ENCODE peak calls at places on chromosomes 13 and 19, in six cellular contexts. N is CD8-positive, alpha-beta T cell; W is cardiac muscle cell; G is aorta; C is transverse colon; L is effector memory CD4-positive, alpha-beta T cell. R is an unnamed sample. For H3K36me3 and H3K4me1, the result is how much of the 10 kb centered on the place peaks cover.

GRCh38 chr13:24557121-24557520 is 44.5 kb upstream of the PARP4 start:
- DNase-seq in G (no peak), W (peak), N (no peak), L (no peak), C (no peak), R (no peak)

GRCh38 chr13:46948338-46948737 is 51.5 kb upstream of the HTR2A start:
- DNase-seq in N (no peak), L (no peak), C (no peak), W (no peak), G (no peak), R (no peak)

GRCh38 chr19:55540619-55541018 is 3.7 kb upstream of the SBK2 start:
- DNase-seq in L (no peak), G (no peak), C (no peak), N (no peak), W (no peak), R (no peak)

GRCh38 chr13:25347156-25347555 is 24.6 kb upstream of the ATP8A2 start:
- DNase-seq in W (no peak), N (no peak), G (no peak), L (no peak), C (no peak), R (no peak)

GRCh38 chr19:50036905-50037304 is 11.1 kb downstream of the ZNF473 start:
- DNase-seq in C (no peak), N (no peak), G (no peak), L (no peak), W (no peak), R (no peak)

GRCh38 chr13:108155185-108156106 is 59.9 kb downstream of the LIG4 start:
- DNase-seq in G (peak), C (peak), N (peak), W (peak), L (no peak), R (peak)

GRCh38 chr13:45082964-45083363 is 37.3 kb upstream of the GTF2F2 start:
- DNase-seq in W (peak), N (no peak), L (no peak), G (no peak), C (no peak), R (no peak)

GRCh38 chr13:81927347-81927746 is 1586.4 kb upstream of the SPRY2 start:
- DNase-seq in L (no peak), G (no peak), C (no peak), W (no peak), N (no peak), R (no peak)

GRCh38 chr13:37479901-37480300 is 118.7 kb downstream of the POSTN start:
- DNase-seq in C (no peak), G (no peak), N (no peak), L (no peak), W (peak), R (no peak)

GRCh38 chr13:44816701-44817684 is 172.3 kb downstream of the NUFIP1 start:
- DNase-seq in L (no peak), C (no peak), G (no peak), W (peak), N (no peak), R (no peak)

GRCh38 chr19:40313229-40313983 is 28.3 kb upstream of the AKT2 start:
- DNase-seq in L (no peak), N (no peak), G (no peak), W (no peak), C (no peak), R (no peak)

DNA sequence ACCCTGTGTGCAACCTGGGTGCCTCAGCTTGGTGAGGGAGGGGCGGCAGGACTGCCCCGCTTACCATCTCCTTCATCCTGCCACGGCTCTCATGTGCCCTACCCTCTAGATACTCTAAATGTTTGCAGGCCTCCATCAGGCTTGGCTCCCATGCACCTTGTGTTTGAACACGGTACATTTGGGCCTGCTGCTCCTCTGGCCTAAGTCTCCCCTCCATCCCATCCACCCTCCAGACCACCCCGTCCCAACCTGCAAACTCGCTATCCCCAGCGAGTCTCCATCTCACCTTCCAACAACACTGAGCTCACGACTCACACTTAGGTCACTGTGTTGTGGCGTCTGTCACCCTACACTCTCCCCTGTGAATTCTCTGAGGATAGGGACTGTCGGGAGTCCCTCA is 274.2 kb downstream of the TEX29 start:
- DNase-seq in C (no peak), W (no peak), N (no peak), L (no peak), G (no peak), R (no peak)
- H3K36me3 ChIP-seq in C (under half), W (under half), N (under half), L (under half), G (under half), R (under half)

GRCh38 chr13:48858122-48858521 is 117.6 kb upstream of the FNDC3A start:
- DNase-seq in C (no peak), L (no peak), N (no peak), G (no peak), W (peak), R (no peak)
- H3K4me1 ChIP-seq in C (under half), L (under half), N (under half), G (under half), W (under half), R (under half)

GRCh38 chr19:4707322-4707721 is 16.3 kb downstream of the DPP9 start:
- DNase-seq in L (no peak), N (no peak), C (no peak), W (no peak), G (no peak), R (no peak)
- H3K36me3 ChIP-seq in L (half or more), N (under half), C (under half), W (under half), G (under half), R (under half)

DNA sequence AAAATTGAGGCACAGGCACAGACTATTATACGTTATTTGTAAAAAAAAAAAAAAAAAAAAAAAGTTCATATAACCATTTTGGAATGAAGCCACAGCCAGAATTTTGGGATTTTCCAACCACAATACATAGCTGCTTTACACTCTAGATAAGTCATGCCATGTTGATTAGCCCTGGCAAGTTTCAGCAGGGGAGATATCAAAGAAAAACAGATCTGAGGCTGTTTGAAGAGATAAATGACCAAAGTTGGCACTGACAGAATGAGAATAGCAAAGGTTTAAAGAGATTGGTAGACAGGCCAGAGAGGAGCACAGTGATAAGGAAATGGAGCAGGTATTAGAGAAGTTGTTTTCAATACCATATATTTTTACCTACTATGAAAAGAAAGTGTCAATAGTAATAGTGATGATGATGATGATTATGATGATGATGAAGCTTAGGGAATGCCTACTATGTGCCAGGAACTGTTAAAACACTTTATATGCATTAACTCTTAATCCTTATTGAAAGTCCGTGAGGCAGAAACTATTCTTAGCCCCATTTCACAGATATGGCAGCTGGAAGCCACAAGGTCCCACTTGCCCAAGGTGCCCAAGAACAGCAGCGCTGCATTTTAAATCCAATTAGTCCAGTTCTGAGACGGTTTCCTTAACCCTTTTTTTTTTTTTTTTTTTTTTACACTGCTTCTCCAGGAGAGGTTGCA is 105.5 kb downstream of the MBNL2 start:
- DNase-seq in G (no peak), W (peak), N (no peak), C (no peak), L (no peak), R (no peak)
- H3K4me1 ChIP-seq in G (under half), W (under half), N (under half), C (under half), L (under half), R (under half)

GRCh38 chr19:32458500-32459123 is 53.0 kb downstream of the DPY19L3 start:
- DNase-seq in C (no peak), L (no peak), W (peak), N (no peak), G (no peak), R (no peak)
- H3K36me3 ChIP-seq in C (under half), L (under half), W (under half), N (under half), G (under half), R (under half)

DNA sequence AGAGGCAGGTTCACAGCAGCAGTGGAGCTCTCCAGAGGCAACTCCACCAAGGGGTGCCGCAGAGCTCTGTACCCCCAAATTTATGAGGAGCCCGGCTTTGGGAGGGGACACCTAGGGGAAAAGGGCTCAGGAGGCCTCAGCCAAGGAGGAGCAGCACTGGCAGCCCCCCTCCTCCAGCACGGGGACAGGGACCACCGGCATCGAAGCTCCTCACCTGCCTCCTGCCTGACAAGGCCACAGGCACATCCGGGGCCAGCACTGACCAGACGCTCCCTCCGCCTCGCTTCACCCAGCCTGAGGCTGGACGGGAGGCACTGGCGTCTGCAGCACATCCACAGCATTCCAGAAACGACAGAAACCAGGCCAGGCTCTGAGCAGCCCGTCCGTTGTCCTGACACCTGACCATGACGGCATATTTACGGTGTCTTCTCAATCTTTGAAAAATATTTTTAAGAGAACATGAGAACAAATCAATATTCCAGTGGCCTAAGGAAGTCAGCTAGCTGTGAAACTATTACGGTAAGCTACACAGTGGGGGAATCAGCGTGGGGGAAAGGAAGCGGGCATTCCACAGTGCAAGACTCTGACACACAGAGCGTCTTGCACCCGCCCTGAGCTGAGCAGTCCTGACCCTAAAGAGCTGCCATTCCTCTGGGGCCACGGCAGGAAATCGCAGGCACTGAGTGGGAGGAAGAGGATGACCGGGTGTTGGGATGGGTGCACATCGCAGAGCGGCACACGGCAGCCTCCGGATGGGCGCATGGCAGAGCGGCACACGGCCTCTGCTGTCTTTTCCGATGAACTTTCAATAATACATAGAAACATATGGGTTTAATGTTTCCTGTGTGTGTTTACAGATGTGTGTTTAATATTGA is 26.8 kb downstream of the RASA3 start:
- DNase-seq in G (peak), L (no peak), W (no peak), N (no peak), C (peak), R (no peak)
- H3K4me1 ChIP-seq in G (under half), L (half or more), W (under half), N (half or more), C (under half), R (half or more)

DNA sequence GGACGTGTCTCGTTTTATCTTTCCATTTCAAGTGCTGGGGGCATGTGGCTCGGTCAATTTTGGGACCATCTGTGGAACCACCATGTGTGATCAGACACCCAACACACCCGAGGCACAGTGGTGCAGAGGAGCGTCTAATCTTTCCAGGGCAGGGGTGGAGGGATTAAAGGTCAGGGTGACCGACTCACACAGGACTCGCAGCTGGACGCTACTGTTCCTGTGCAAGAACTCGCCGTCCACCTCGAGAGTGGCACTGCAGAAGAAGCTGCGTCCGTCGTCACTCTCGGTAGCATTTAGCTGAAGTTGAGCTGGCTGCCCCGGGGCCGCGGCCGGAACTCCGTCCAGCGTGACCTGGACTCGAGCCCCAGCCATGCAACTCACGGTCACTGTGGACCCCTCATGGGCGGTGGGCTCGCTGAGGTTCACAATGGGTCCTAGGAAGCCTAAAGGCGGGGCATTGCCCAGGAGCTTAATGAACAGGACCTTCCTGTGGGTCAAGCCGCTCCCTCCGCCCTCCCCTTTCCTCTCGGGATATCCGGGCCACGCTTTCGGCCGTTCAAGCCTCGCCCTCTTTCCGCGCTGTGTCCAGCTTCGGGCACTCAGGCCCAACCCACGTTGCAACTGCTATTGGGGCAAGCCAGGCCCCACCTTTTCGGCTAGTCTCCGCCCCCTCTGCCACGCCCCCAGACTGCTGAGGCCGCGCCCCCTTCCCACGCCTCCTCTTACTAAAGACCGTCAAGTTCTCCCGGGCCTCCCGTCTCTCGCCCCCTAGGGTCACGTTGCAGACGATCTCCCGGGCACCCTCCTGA is 1.2 kb upstream of the RAVER1 start:
- DNase-seq in L (no peak), W (peak), G (peak), N (no peak), C (peak), R (peak)
- H3K36me3 ChIP-seq in L (under half), W (under half), G (under half), N (under half), C (under half), R (under half)

DNA sequence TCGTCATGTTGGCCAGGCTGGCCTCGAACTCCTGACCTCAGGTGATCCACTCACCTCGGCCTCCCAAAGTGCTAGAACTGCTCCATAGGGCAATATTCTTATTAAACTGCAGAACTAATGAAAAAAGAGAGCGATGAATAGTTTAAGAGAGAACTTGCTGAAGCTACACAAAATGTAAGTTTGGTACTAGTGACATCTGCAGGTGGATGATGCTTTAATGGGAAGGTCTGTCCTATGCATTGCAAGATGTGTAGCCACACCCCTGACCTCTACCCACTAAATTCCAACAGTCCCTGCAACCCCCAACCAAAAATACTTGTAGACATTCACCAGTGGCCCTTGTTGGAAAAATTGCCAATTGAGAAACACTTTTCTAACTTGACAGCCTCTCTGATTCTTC is 117.8 kb downstream of the NALCN start:
- DNase-seq in G (no peak), W (no peak), L (no peak), C (no peak), N (no peak), R (no peak)
- H3K4me1 ChIP-seq in G (under half), W (under half), L (under half), C (under half), N (under half), R (under half)

GRCh38 chr19:48470281-48470680 is 1.1 kb downstream of the CYTH2 start:
- DNase-seq in N (no peak), L (no peak), C (no peak), G (no peak), W (no peak), R (no peak)
- H3K36me3 ChIP-seq in N (under half), L (under half), C (under half), G (under half), W (under half), R (under half)

GRCh38 chr13:75660694-75661093 is 24.6 kb downstream of the LMO7 start:
- DNase-seq in C (no peak), W (no peak), L (no peak), G (no peak), N (no peak), R (no peak)

GRCh38 chr13:75661443-75661842 is 25.3 kb downstream of the LMO7 start:
- DNase-seq in L (no peak), N (no peak), G (no peak), C (no peak), W (no peak), R (no peak)

GRCh38 chr13:75650991-75651390 is 14.9 kb downstream of the LMO7 start:
- DNase-seq in L (no peak), G (no peak), N (no peak), C (no peak), W (no peak), R (no peak)

DNA sequence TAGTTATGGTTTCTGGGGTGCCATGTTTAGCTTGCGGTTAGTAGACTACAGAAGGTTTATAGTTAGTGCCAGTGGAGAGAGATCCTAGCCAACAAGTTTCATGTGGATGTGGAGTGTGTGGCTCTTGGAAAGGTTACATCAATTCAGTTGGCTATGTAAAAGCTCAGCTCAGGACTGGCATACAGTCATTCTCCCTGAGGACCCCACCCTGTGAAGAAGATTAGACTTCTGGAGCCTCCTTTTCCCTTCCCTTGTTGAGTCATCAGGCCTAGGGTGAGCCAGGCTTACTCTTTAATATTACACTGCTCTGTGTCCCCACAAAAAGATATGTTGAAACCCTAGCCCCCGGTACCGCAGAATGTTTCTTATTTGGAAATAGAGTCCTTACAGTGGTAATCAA is 20.5 kb downstream of the LMO7 start:
- DNase-seq in G (no peak), N (no peak), L (no peak), C (no peak), W (peak), R (no peak)
- H3K4me1 ChIP-seq in G (under half), N (under half), L (under half), C (under half), W (under half), R (under half)

R was measured in CD8-positive, alpha-beta memory T cell.